ENCODE peak calls at places on chromosome 3, in ten cellular contexts. N, Y, M, Q, X, S, I, O, P and D are unnamed samples.

GRCh38 chr3:184820525-184820924 is 8.6 kb downstream of the VPS8 start:
- DNase-seq in N (no peak), Y (no peak), M (no peak), Q (no peak), X (no peak), S (no peak), I (no peak), O (no peak), P (no peak), D (no peak)

GRCh38 chr3:66885326-66886000 is 112.6 kb upstream of the KBTBD8 start:
- DNase-seq in N (no peak), Y (no peak), M (peak; percentile 91), Q (no peak), X (peak; percentile 38), S (no peak), I (no peak), O (no peak), P (no peak), D (peak; percentile 33)

GRCh38 chr3:97817965-97818364 is 3.8 kb upstream of the CRYBG3 start:
- DNase-seq in N (no peak), Y (no peak), M (no peak), Q (no peak), X (no peak), S (no peak), I (no peak), O (no peak), P (no peak), D (no peak)

GRCh38 chr3:192467230-192468186 is 259.8 kb downstream of the FGF12 start:
- DNase-seq in N (no peak), Y (peak; percentile 71), M (peak; percentile 68), Q (no peak), X (peak; percentile 64), S (peak; percentile 77), I (peak; percentile 54), O (no peak), P (peak; percentile 81), D (peak; percentile 77)

GRCh38 chr3:46321461-46322104 is 32.3 kb upstream of the CCR2 start:
- DNase-seq in N (no peak), Y (no peak), M (no peak), Q (no peak), X (no peak), S (peak; percentile 50), I (no peak), O (no peak), P (no peak), D (no peak)

GRCh38 chr3:34483290-34483887 is 685.0 kb downstream of the PDCD6IP start:
- DNase-seq in N (no peak), Y (no peak), M (no peak), Q (no peak), X (no peak), S (no peak), I (no peak), O (no peak), P (no peak), D (no peak)

GRCh38 chr3:189401196-189401595 is 229.4 kb downstream of the TPRG1 start:
- DNase-seq in N (no peak), Y (no peak), M (no peak), Q (no peak), X (no peak), S (no peak), I (no peak), O (no peak), P (no peak), D (no peak)

GRCh38 chr3:127166501-127167065 is 26.3 kb upstream of the PRR23E start:
- DNase-seq in N (no peak), Y (no peak), M (no peak), Q (no peak), X (no peak), S (no peak), I (no peak), O (peak; percentile 38), P (no peak), D (no peak)

GRCh38 chr3:117998071-117998470 is 1036.6 kb downstream of the IGSF11 start:
- DNase-seq in N (no peak), Y (no peak), M (peak; percentile 47), Q (no peak), X (no peak), S (no peak), I (no peak), O (no peak), P (no peak), D (no peak)

GRCh38 chr3:171566803-171567422 is 106.7 kb upstream of the TNIK start:
- DNase-seq in N (no peak), Y (no peak), M (peak; percentile 56), Q (no peak), X (peak; percentile 66), S (peak; percentile 68), I (no peak), O (no peak), P (no peak), D (no peak)

GRCh38 chr3:78963771-78964170 is 804.0 kb downstream of the ROBO1 start:
- DNase-seq in N (no peak), Y (no peak), M (no peak), Q (no peak), X (no peak), S (no peak), I (no peak), O (no peak), P (no peak), D (no peak)

GRCh38 chr3:122774564-122774963 is 19.1 kb downstream of the HSPBAP1 start:
- DNase-seq in N (no peak), Y (no peak), M (peak; percentile 80), Q (no peak), X (peak; percentile 24), S (peak; percentile 36), I (no peak), O (no peak), P (no peak), D (no peak)

GRCh38 chr3:95437409-95437808 is 1374.5 kb downstream of the NSUN3 start:
- DNase-seq in N (no peak), Y (no peak), M (no peak), Q (no peak), X (no peak), S (no peak), I (no peak), O (no peak), P (no peak), D (no peak)

GRCh38 chr3:134527037-134527436 is 41.2 kb downstream of the CEP63 start:
- DNase-seq in N (no peak), Y (peak; percentile 38), M (peak; percentile 24), Q (no peak), X (no peak), S (no peak), I (no peak), O (no peak), P (no peak), D (no peak)

GRCh38 chr3:197730200-197730599 is 6.5 kb downstream of the RUBCN start:
- DNase-seq in N (no peak), Y (no peak), M (peak; percentile 74), Q (no peak), X (peak; percentile 66), S (peak; percentile 76), I (no peak), O (no peak), P (no peak), D (no peak)

GRCh38 chr3:101271728-101272127 is 48.6 kb downstream of the IMPG2 start:
- DNase-seq in N (no peak), Y (no peak), M (no peak), Q (no peak), X (no peak), S (no peak), I (no peak), O (no peak), P (no peak), D (no peak)

GRCh38 chr3:176916777-176917176 is 280.5 kb downstream of the TBL1XR1 start:
- DNase-seq in N (no peak), Y (no peak), M (peak; percentile 93), Q (no peak), X (no peak), S (no peak), I (no peak), O (no peak), P (no peak), D (peak; percentile 33)

GRCh38 chr3:31981206-31982181 is at the start of the genes OSBPL10 and ZNF860:
- DNase-seq in N (peak; percentile 86), Y (peak; percentile 43), M (peak; percentile 95), Q (peak; percentile 35), X (peak; percentile 95), S (peak; percentile 24), I (peak; percentile 46), O (peak; percentile 87), P (peak; percentile 92), D (peak; percentile 89)
- TF ChIP-seq CTCF in N (no peak), Y (no peak), M (no peak), Q (no peak), X (no peak), S (no peak), I (no peak), O (no peak), P (peak; percentile 17), D (no peak)

GRCh38 chr3:124246949-124247348 is 255.0 kb upstream of the ROPN1 start:
- DNase-seq in N (no peak), Y (no peak), M (peak; percentile 58), Q (no peak), X (peak; percentile 39), S (peak; percentile 26), I (no peak), O (no peak), P (peak; percentile 58), D (no peak)
- TF ChIP-seq CTCF in N (peak; percentile 53), Y (peak; percentile 20), M (peak; percentile 74), Q (no peak), X (peak; percentile 47), S (peak; percentile 56), I (peak; percentile 55), O (no peak), P (peak; percentile 50), D (no peak)

DNA sequence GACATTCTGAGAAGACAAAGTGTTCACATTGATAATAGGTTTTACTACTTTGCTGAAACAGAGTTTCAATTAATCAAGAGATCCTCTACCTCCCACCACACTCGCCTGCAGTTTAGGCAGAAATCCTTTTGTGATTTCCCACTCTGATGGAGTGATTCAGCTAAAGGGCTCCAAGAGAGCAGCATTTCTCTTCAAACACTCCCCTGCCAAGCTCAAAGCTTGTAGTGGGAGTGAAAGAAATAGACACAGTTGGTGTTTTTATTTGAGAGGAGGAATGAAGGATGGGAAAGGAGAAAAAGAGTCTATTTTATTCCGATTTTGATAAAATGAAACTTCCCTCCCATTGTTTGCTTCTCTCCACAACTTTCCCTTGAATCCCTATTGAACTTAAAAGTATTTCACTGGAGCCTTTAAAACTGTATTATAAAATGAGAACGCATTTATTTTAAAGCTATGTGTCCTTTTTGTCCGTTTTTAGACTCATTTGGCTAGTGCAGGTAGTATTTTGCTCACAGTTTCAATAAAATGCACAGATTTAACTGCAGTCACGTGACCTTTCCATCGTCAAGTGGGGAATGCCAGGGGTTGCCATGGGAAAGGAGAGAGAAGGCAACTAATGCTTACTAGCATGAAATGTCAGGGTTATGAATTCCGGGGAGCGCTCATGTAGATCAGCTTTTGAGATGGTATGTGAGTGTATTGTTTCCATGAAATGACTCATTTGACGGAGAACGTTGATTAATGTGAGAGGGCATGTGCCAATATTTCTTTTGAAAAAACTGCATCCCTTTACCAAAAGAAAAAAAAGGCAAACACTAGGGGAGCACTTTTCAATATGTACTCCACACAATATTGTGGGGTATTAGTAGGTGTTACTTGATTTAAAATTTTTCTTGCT is 7.7 kb upstream of the OSBPL11 start:
- DNase-seq in N (no peak), Y (no peak), M (peak; percentile 87), Q (no peak), X (peak; percentile 90), S (no peak), I (no peak), O (no peak), P (no peak), D (no peak)
- TF ChIP-seq CTCF in N (no peak), Y (no peak), M (no peak), Q (no peak), X (peak; percentile 45), S (no peak), I (peak; percentile 16), O (no peak), P (no peak), D (no peak)

GRCh38 chr3:52472239-52472783 is 16.9 kb downstream of the NISCH start:
- DNase-seq in N (no peak), Y (no peak), M (no peak), Q (no peak), X (no peak), S (no peak), I (no peak), O (no peak), P (no peak), D (no peak)
- TF ChIP-seq CTCF in N (no peak), Y (no peak), M (no peak), Q (no peak), X (no peak), S (no peak), I (no peak), O (no peak), P (no peak), D (no peak)